ENCODE peak calls at places on chromosomes 7 and 10, in six cellular contexts. T, L, Z, I, E and X are unnamed samples.

GRCh38 chr10:8768341-8768740 is 713.9 kb downstream of the GATA3 start:
- DNase-seq in T (no peak), L (no peak), Z (no peak), I (no peak), E (no peak), X (no peak)

GRCh38 chr7:128303624-128304023 is 40.1 kb downstream of the RBM28 start:
- DNase-seq in T (no peak), L (no peak), Z (no peak), I (no peak), E (no peak), X (no peak)

GRCh38 chr7:163971-164881 is 28.1 kb upstream of the FAM20C start:
- DNase-seq in T (no peak), L (no peak), Z (no peak), I (no peak), E (no peak), X (peak)

GRCh38 chr7:142372727-142373126 is 114.9 kb upstream of the PRSS58 start:
- DNase-seq in T (no peak), L (no peak), Z (no peak), I (no peak), E (no peak), X (no peak)

GRCh38 chr10:31146496-31147219 is 115.0 kb upstream of the ZNF438 start:
- DNase-seq in T (no peak), L (no peak), Z (no peak), I (no peak), E (no peak), X (no peak)

GRCh38 chr7:156566812-156567549 is 73.6 kb upstream of the RNF32 start:
- DNase-seq in T (no peak), L (no peak), Z (no peak), I (no peak), E (no peak), X (no peak)

GRCh38 chr7:137626469-137627067 is 220.2 kb downstream of the DGKI start:
- DNase-seq in T (peak), L (no peak), Z (peak), I (peak), E (peak), X (peak)

GRCh38 chr7:150949564-150949963 is 28.6 kb downstream of the KCNH2 start:
- DNase-seq in T (no peak), L (no peak), Z (peak), I (no peak), E (peak), X (no peak)

GRCh38 chr10:86757110-86757790 is 831 bp downstream of the BMPR1A start:
- DNase-seq in T (no peak), L (no peak), Z (no peak), I (peak), E (peak), X (no peak)

GRCh38 chr10:91603931-91604331 is 28.9 kb downstream of the PPP1R3C start:
- DNase-seq in T (no peak), L (no peak), Z (no peak), I (no peak), E (no peak), X (no peak)

GRCh38 chr10:101244321-101245050 is 15.2 kb upstream of the LBX1 start:
- DNase-seq in T (no peak), L (no peak), Z (no peak), I (no peak), E (no peak), X (no peak)

GRCh38 chr10:114551310-114551972 is 106.6 kb downstream of the ABLIM1 start:
- DNase-seq in T (no peak), L (no peak), Z (no peak), I (no peak), E (no peak), X (no peak)

GRCh38 chr10:124566981-124567835 is 105.6 kb downstream of the LHPP start:
- DNase-seq in T (no peak), L (no peak), Z (no peak), I (no peak), E (peak), X (no peak)

GRCh38 chr7:55131421-55131929 is 112.7 kb downstream of the EGFR start:
- DNase-seq in T (no peak), L (no peak), Z (no peak), I (peak), E (no peak), X (no peak)

GRCh38 chr7:27091936-27092752 is 3.7 kb downstream of the HOXA1 start:
- DNase-seq in T (no peak), L (no peak), Z (no peak), I (no peak), E (no peak), X (no peak)

GRCh38 chr7:81776972-81777371 is 7.1 kb upstream of the HGF start:
- DNase-seq in T (no peak), L (no peak), Z (no peak), I (peak), E (no peak), X (no peak)

GRCh38 chr10:49418328-49418727 is 22.4 kb upstream of the DRGX start:
- DNase-seq in T (no peak), L (no peak), Z (no peak), I (no peak), E (no peak), X (no peak)

GRCh38 chr7:33186187-33186586 is 56.8 kb downstream of the BBS9 start:
- DNase-seq in T (no peak), L (no peak), Z (no peak), I (no peak), E (peak), X (no peak)

GRCh38 chr10:10591682-10592412 is 425.8 kb upstream of the CELF2 start:
- DNase-seq in T (no peak), L (no peak), Z (no peak), I (no peak), E (no peak), X (no peak)

GRCh38 chr7:83159731-83160130 is 3.0 kb downstream of the PCLO start:
- DNase-seq in T (no peak), L (no peak), Z (no peak), I (no peak), E (no peak), X (no peak)

GRCh38 chr7:70665997-70666396 is 465.9 kb upstream of the GALNT17 start:
- DNase-seq in T (no peak), L (no peak), Z (no peak), I (no peak), E (no peak), X (no peak)

GRCh38 chr10:1294748-1295147 is 238.6 kb downstream of the WDR37 start:
- DNase-seq in T (no peak), L (no peak), Z (no peak), I (no peak), E (no peak), X (no peak)

GRCh38 chr10:66678521-66678920 is 247.3 kb upstream of the LRRTM3 start:
- DNase-seq in T (no peak), L (no peak), Z (no peak), I (no peak), E (no peak), X (no peak)

GRCh38 chr7:83532229-83532628 is 116.7 kb downstream of the SEMA3E start:
- DNase-seq in T (no peak), L (no peak), Z (no peak), I (no peak), E (no peak), X (no peak)

DNA sequence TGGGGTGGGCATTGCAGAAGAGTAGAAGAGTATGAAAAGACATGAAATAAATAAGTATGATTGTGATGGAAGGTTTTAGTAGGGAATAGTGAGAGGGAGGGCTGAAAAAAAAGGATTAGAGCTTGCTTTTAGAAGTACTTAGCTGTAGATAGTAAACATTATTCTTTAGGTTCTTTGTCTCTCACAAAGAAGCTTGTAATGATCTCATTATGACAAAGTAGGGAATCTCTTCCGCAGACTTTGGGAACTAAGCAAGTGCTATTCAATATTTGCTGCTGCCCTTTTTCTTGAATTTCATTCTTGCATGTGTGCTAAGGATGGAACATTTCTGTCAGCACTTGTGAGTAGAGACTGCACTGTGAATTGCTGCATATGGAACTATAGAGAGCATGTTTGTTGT is 173.3 kb downstream of the ST7 start:
- DNase-seq in T (no peak), L (no peak), Z (no peak), I (no peak), E (no peak), X (no peak)
- TF ChIP-seq GABPA in T (no peak), L (no peak), Z (no peak), I (no peak), E (no peak), X (no peak)

GRCh38 chr10:133094866-133095265 is 7.1 kb downstream of the ADGRA1 start:
- DNase-seq in T (no peak), L (no peak), Z (no peak), I (no peak), E (no peak), X (no peak)

GRCh38 chr10:133095586-133095985 is 7.9 kb downstream of the ADGRA1 start:
- DNase-seq in T (no peak), L (no peak), Z (no peak), I (no peak), E (no peak), X (no peak)

GRCh38 chr10:133094286-133094685 is 6.6 kb downstream of the ADGRA1 start:
- DNase-seq in T (no peak), L (no peak), Z (no peak), I (no peak), E (no peak), X (no peak)

GRCh38 chr10:133091316-133091715 is 3.6 kb downstream of the ADGRA1 start:
- DNase-seq in T (no peak), L (no peak), Z (no peak), I (no peak), E (no peak), X (no peak)

DNA sequence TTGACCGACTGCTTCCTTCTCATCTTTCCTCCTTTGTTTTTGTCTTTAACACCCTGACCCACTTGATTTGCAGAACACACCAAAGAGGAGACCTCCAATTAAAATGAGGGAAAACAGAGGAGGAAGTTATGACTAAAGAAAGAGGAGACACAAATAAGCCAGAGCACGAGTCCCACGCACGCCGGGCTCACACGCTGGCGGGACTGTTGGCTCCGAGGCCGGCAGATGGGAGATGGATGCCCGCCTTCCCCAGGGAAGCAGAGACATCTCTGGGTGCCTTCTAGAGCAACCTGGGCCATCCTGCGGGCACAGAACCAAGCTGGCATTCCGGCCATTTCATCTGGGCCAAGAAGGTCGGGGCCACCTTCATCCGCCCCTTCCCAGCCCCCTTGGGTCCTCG is 5.6 kb downstream of the ADGRA1 start:
- DNase-seq in T (no peak), L (no peak), Z (no peak), I (no peak), E (no peak), X (no peak)
- TF ChIP-seq GABPA in T (no peak), L (no peak), Z (no peak), I (no peak), E (no peak), X (no peak)

GRCh38 chr10:121592155-121592890 is 5.9 kb downstream of the FGFR2 start:
- DNase-seq in T (no peak), L (no peak), Z (no peak), I (no peak), E (no peak), X (no peak)
- TF ChIP-seq GABPA in T (no peak), L (no peak), Z (no peak), I (no peak), E (no peak), X (no peak)

DNA sequence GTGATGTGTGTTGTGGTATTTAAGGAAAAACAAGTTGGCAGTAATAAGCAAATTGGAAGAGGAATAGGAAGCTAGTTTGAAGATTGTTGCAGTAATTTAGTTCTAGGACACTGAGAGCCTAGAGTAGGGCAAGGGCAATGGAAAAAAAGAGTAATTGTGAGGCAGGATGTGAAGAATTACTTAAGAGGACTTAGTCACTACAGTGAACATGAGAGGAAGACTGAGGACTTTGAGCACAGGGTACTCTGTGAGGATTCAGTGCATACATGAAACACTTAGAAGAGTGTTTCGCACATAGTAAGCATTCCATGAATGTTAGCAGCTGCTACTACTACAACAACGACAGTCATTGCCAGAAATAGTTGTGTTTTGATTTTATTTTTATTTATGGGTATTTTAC is 30.9 kb upstream of the DKK1 start:
- DNase-seq in T (no peak), L (no peak), Z (no peak), I (peak), E (no peak), X (no peak)
- TF ChIP-seq GABPA in T (no peak), L (no peak), Z (no peak), I (no peak), E (no peak), X (no peak)

GRCh38 chr7:47268826-47269465 is 313.0 kb downstream of the TNS3 start:
- DNase-seq in T (no peak), L (no peak), Z (no peak), I (no peak), E (no peak), X (no peak)

GRCh38 chr7:47267346-47267745 is 314.6 kb downstream of the TNS3 start:
- DNase-seq in T (no peak), L (no peak), Z (no peak), I (no peak), E (no peak), X (no peak)

GRCh38 chr7:47271749-47272148 is 310.2 kb downstream of the TNS3 start:
- DNase-seq in T (no peak), L (no peak), Z (no peak), I (no peak), E (no peak), X (no peak)

GRCh38 chr7:47266799-47267198 is 315.1 kb downstream of the TNS3 start:
- DNase-seq in T (no peak), L (no peak), Z (no peak), I (peak), E (peak), X (no peak)

GRCh38 chr7:47269466-47269836 is 312.5 kb downstream of the TNS3 start:
- DNase-seq in T (no peak), L (no peak), Z (no peak), I (no peak), E (no peak), X (no peak)
- TF ChIP-seq GABPA in T (no peak), L (no peak), Z (no peak), I (no peak), E (no peak), X (no peak)